ENCODE peak calls at places on chromosomes 5 and 9, in four cellular contexts. J is AG04450; Z is CD4-positive, alpha-beta T cell; O is stomach. U is an unnamed sample.

GRCh38 chr5:178467261-178468195 is 122.7 kb downstream of the COL23A1 start:
- DNase-seq in J (peak), O (peak), Z (no peak), U (peak)

GRCh38 chr9:97766092-97766491 is 69.0 kb upstream of the XPA start:
- DNase-seq in J (no peak), Z (no peak), O (no peak), U (no peak)

GRCh38 chr5:32565143-32565542 is 20.2 kb upstream of the SUB1 start:
- DNase-seq in O (no peak), Z (no peak), J (no peak), U (no peak)

GRCh38 chr9:114094971-114095370 is 4.1 kb downstream of the KIF12 start:
- DNase-seq in O (no peak), J (no peak), Z (no peak), U (no peak)

GRCh38 chr5:1231354-1231905 is 6.2 kb downstream of the SLC6A18 start:
- DNase-seq in Z (no peak), J (no peak), O (no peak), U (no peak)

GRCh38 chr5:132822650-132823480 is 7.6 kb downstream of the SHROOM1 start:
- DNase-seq in J (no peak), Z (no peak), O (no peak), U (no peak)

GRCh38 chr9:3804148-3804547 is 278.3 kb upstream of the RFX3 start:
- DNase-seq in Z (no peak), O (no peak), J (no peak), U (no peak)

GRCh38 chr5:124908603-124909451 is 162.4 kb upstream of the ZNF608 start:
- DNase-seq in Z (no peak), J (no peak), O (peak), U (peak)

GRCh38 chr5:177303121-177303924 is at the start of the genes PRELID1 and RAB24:
- DNase-seq in J (peak), O (peak), Z (peak), U (peak)

GRCh38 chr9:120393386-120394057 is 186.4 kb downstream of the CDK5RAP2 start:
- DNase-seq in O (no peak), Z (no peak), J (no peak), U (no peak)

GRCh38 chr5:54944364-54944763 is 41.0 kb downstream of the ESM1 start:
- DNase-seq in Z (peak), J (peak), O (no peak), U (no peak)

GRCh38 chr5:122586351-122586750 is 188.5 kb upstream of the SNX2 start:
- DNase-seq in J (peak), O (no peak), Z (no peak), U (no peak)

GRCh38 chr9:69564557-69564956 is 107.6 kb downstream of the APBA1 start:
- DNase-seq in Z (no peak), J (no peak), O (no peak), U (no peak)

GRCh38 chr9:108296056-108296455 is 559.7 kb downstream of the ACTL7B start:
- DNase-seq in Z (no peak), O (no peak), J (peak), U (no peak)

GRCh38 chr5:168529361-168530234 is 493 bp downstream of the FBLL1 start:
- DNase-seq in J (no peak), Z (no peak), O (no peak), U (no peak)

U was measured in mucosa of descending colon.